ENCODE peak calls at places on chromosome 5, in six cellular contexts. One of them, this sample, is unnamed.

GRCh38 chr5:165620394-165620793 is 2115.0 kb downstream of the MAT2B start:
- DNase-seq in Peyer's patch: no peak
- DNase-seq in NT2/D1: no peak
- DNase-seq in heart right ventricle: no peak
- DNase-seq in PC-9: no peak
- DNase-seq in BJ: no peak
- DNase-seq in this sample: no peak

GRCh38 chr5:91225848-91226686 is 157.1 kb downstream of the ARRDC3 start:
- DNase-seq in heart right ventricle: no peak
- DNase-seq in PC-9: peak; percentile 46
- DNase-seq in BJ: no peak
- DNase-seq in NT2/D1: peak; percentile 25
- DNase-seq in Peyer's patch: peak; percentile 38
- DNase-seq in this sample: peak; percentile 1

GRCh38 chr5:176175101-176175852 is 62.9 kb upstream of the SIMC1 start:
- DNase-seq in Peyer's patch: no peak
- DNase-seq in NT2/D1: no peak
- DNase-seq in BJ: no peak
- DNase-seq in heart right ventricle: no peak
- DNase-seq in PC-9: no peak
- DNase-seq in this sample: no peak

GRCh38 chr5:151449836-151450235 is 2.4 kb downstream of the SLC36A1 start:
- DNase-seq in BJ: no peak
- DNase-seq in Peyer's patch: no peak
- DNase-seq in NT2/D1: no peak
- DNase-seq in heart right ventricle: no peak
- DNase-seq in PC-9: no peak
- DNase-seq in this sample: no peak

GRCh38 chr5:154368041-154368800 is 77.6 kb upstream of the SAP30L start:
- DNase-seq in heart right ventricle: peak; percentile 38
- DNase-seq in NT2/D1: peak; percentile 71
- DNase-seq in BJ: peak; percentile 88
- DNase-seq in Peyer's patch: no peak
- DNase-seq in PC-9: peak; percentile 76
- DNase-seq in this sample: no peak

GRCh38 chr5:55593115-55593472 is 58.3 kb upstream of the PLPP1 start:
- DNase-seq in BJ: no peak
- DNase-seq in NT2/D1: no peak
- DNase-seq in PC-9: no peak
- DNase-seq in heart right ventricle: no peak
- DNase-seq in Peyer's patch: no peak
- DNase-seq in this sample: no peak

GRCh38 chr5:60830581-60831127 is 13.4 kb downstream of the ELOVL7 start:
- DNase-seq in BJ: no peak
- DNase-seq in Peyer's patch: no peak
- DNase-seq in NT2/D1: no peak
- DNase-seq in PC-9: no peak
- DNase-seq in heart right ventricle: no peak
- DNase-seq in this sample: peak; percentile 6

GRCh38 chr5:153584561-153585359 is 94.3 kb downstream of the GRIA1 start:
- DNase-seq in heart right ventricle: no peak
- DNase-seq in NT2/D1: no peak
- DNase-seq in Peyer's patch: no peak
- DNase-seq in PC-9: no peak
- DNase-seq in BJ: no peak
- DNase-seq in this sample: no peak

GRCh38 chr5:127761869-127762268 is 58.7 kb downstream of the CCDC192 start:
- DNase-seq in NT2/D1: no peak
- DNase-seq in PC-9: no peak
- DNase-seq in Peyer's patch: no peak
- DNase-seq in BJ: no peak
- DNase-seq in heart right ventricle: no peak
- DNase-seq in this sample: no peak

GRCh38 chr5:140246378-140247122 is 56.4 kb downstream of the PFDN1 start:
- DNase-seq in Peyer's patch: no peak
- DNase-seq in PC-9: no peak
- DNase-seq in heart right ventricle: peak; percentile 59
- DNase-seq in NT2/D1: no peak
- DNase-seq in BJ: peak; percentile 49
- DNase-seq in this sample: no peak

GRCh38 chr5:74063346-74063745 is 437.4 kb downstream of the ARHGEF28 start:
- DNase-seq in BJ: no peak
- DNase-seq in heart right ventricle: no peak
- DNase-seq in Peyer's patch: no peak
- DNase-seq in PC-9: no peak
- DNase-seq in NT2/D1: no peak
- DNase-seq in this sample: no peak

GRCh38 chr5:55994502-55994997 is at the start of gene IL6ST:
- DNase-seq in BJ: peak; percentile 26
- DNase-seq in heart right ventricle: peak; percentile 77
- DNase-seq in NT2/D1: peak; percentile 27
- DNase-seq in PC-9: no peak
- DNase-seq in Peyer's patch: peak; percentile 39
- DNase-seq in this sample: no peak

GRCh38 chr5:77751328-77752023 is 24.7 kb downstream of the TBCA start:
- DNase-seq in NT2/D1: no peak
- DNase-seq in PC-9: no peak
- DNase-seq in heart right ventricle: no peak
- DNase-seq in BJ: no peak
- DNase-seq in Peyer's patch: no peak
- DNase-seq in this sample: no peak

GRCh38 chr5:171647043-171647899 is 138.3 kb upstream of the SMIM23 start:
- DNase-seq in Peyer's patch: no peak
- DNase-seq in NT2/D1: no peak
- DNase-seq in heart right ventricle: no peak
- DNase-seq in BJ: no peak
- DNase-seq in PC-9: peak; percentile 64
- DNase-seq in this sample: no peak

GRCh38 chr5:160432815-160433214 is 11.2 kb downstream of the PTTG1 start:
- DNase-seq in NT2/D1: no peak
- DNase-seq in PC-9: no peak
- DNase-seq in Peyer's patch: no peak
- DNase-seq in BJ: no peak
- DNase-seq in heart right ventricle: no peak
- DNase-seq in this sample: no peak

GRCh38 chr5:16879650-16880049 is 56.4 kb downstream of the MYO10 start:
- DNase-seq in heart right ventricle: no peak
- DNase-seq in PC-9: no peak
- DNase-seq in BJ: no peak
- DNase-seq in NT2/D1: no peak
- DNase-seq in Peyer's patch: no peak
- DNase-seq in this sample: no peak

GRCh38 chr5:72325566-72326297 is 5.6 kb downstream of the PTCD2 start:
- DNase-seq in PC-9: no peak
- DNase-seq in NT2/D1: no peak
- DNase-seq in heart right ventricle: no peak
- DNase-seq in Peyer's patch: no peak
- DNase-seq in BJ: peak; percentile 40
- DNase-seq in this sample: no peak

GRCh38 chr5:146388418-146388817 is 49.8 kb downstream of the POU4F3 start:
- DNase-seq in Peyer's patch: no peak
- DNase-seq in NT2/D1: no peak
- DNase-seq in heart right ventricle: no peak
- DNase-seq in BJ: no peak
- DNase-seq in PC-9: no peak
- DNase-seq in this sample: no peak

GRCh38 chr5:123776761-123777160 is 264.8 kb downstream of the CSNK1G3 start:
- DNase-seq in Peyer's patch: no peak
- DNase-seq in PC-9: no peak
- DNase-seq in BJ: peak; percentile 45
- DNase-seq in heart right ventricle: no peak
- DNase-seq in NT2/D1: no peak
- DNase-seq in this sample: no peak

GRCh38 chr5:146041180-146041789 is 64.1 kb downstream of the PLAC8L1 start:
- DNase-seq in heart right ventricle: no peak
- DNase-seq in PC-9: no peak
- DNase-seq in BJ: no peak
- DNase-seq in NT2/D1: no peak
- DNase-seq in Peyer's patch: no peak
- DNase-seq in this sample: no peak

GRCh38 chr5:166102947-166103346 is 2188.5 kb upstream of the WWC1 start:
- DNase-seq in PC-9: no peak
- DNase-seq in BJ: no peak
- DNase-seq in Peyer's patch: no peak
- DNase-seq in NT2/D1: no peak
- DNase-seq in heart right ventricle: no peak
- DNase-seq in this sample: no peak

GRCh38 chr5:123209163-123210013 is 120.3 kb downstream of the PRDM6 start:
- DNase-seq in Peyer's patch: no peak
- DNase-seq in PC-9: peak; percentile 6
- DNase-seq in heart right ventricle: no peak
- DNase-seq in BJ: peak; percentile 27
- DNase-seq in NT2/D1: no peak
- DNase-seq in this sample: no peak

GRCh38 chr5:178237431-178238312 is 5.1 kb upstream of the PHYKPL start:
- DNase-seq in PC-9: peak; percentile 43
- DNase-seq in Peyer's patch: no peak
- DNase-seq in heart right ventricle: no peak
- DNase-seq in BJ: peak; percentile 60
- DNase-seq in NT2/D1: no peak
- DNase-seq in this sample: no peak

GRCh38 chr5:4487581-4487980 is 652.5 kb upstream of the ADAMTS16 start:
- DNase-seq in Peyer's patch: no peak
- DNase-seq in heart right ventricle: no peak
- DNase-seq in PC-9: no peak
- DNase-seq in NT2/D1: no peak
- DNase-seq in BJ: no peak
- DNase-seq in this sample: no peak

GRCh38 chr5:1052076-1052475 is 43.5 kb downstream of the NKD2 start:
- DNase-seq in BJ: no peak
- DNase-seq in Peyer's patch: no peak
- DNase-seq in NT2/D1: no peak
- DNase-seq in heart right ventricle: no peak
- DNase-seq in PC-9: no peak
- DNase-seq in this sample: no peak

GRCh38 chr5:1052641-1053390 is 44.2 kb downstream of the NKD2 start:
- DNase-seq in NT2/D1: no peak
- DNase-seq in BJ: no peak
- DNase-seq in heart right ventricle: no peak
- DNase-seq in Peyer's patch: no peak
- DNase-seq in PC-9: no peak
- DNase-seq in this sample: no peak

GRCh38 chr5:1054799-1055775 is 46.5 kb downstream of the NKD2 start:
- DNase-seq in NT2/D1: no peak
- DNase-seq in PC-9: no peak
- DNase-seq in heart right ventricle: no peak
- DNase-seq in BJ: no peak
- DNase-seq in Peyer's patch: no peak
- DNase-seq in this sample: no peak

GRCh38 chr5:1054018-1054798 is 45.6 kb downstream of the NKD2 start:
- DNase-seq in NT2/D1: no peak
- DNase-seq in PC-9: no peak
- DNase-seq in Peyer's patch: no peak
- DNase-seq in BJ: no peak
- DNase-seq in heart right ventricle: no peak
- DNase-seq in this sample: no peak

GRCh38 chr5:1053391-1054017 is 44.9 kb downstream of the NKD2 start:
- DNase-seq in heart right ventricle: no peak
- DNase-seq in Peyer's patch: no peak
- DNase-seq in NT2/D1: no peak
- DNase-seq in BJ: no peak
- DNase-seq in PC-9: no peak
- DNase-seq in this sample: no peak
- H3K36me3 ChIP-seq in heart right ventricle: peaks cover 44% of the 10 kb centered on the region
- H3K36me3 ChIP-seq in Peyer's patch: peaks cover 82% of the 10 kb centered on the region
- H3K36me3 ChIP-seq in NT2/D1: peaks cover 64% of the 10 kb centered on the region
- H3K36me3 ChIP-seq in BJ: peaks cover 2% of the 10 kb centered on the region
- H3K36me3 ChIP-seq in PC-9: peaks cover 2% of the 10 kb centered on the region
- H3K36me3 ChIP-seq in this sample: no peaks in the 10 kb centered on the region

DNA sequence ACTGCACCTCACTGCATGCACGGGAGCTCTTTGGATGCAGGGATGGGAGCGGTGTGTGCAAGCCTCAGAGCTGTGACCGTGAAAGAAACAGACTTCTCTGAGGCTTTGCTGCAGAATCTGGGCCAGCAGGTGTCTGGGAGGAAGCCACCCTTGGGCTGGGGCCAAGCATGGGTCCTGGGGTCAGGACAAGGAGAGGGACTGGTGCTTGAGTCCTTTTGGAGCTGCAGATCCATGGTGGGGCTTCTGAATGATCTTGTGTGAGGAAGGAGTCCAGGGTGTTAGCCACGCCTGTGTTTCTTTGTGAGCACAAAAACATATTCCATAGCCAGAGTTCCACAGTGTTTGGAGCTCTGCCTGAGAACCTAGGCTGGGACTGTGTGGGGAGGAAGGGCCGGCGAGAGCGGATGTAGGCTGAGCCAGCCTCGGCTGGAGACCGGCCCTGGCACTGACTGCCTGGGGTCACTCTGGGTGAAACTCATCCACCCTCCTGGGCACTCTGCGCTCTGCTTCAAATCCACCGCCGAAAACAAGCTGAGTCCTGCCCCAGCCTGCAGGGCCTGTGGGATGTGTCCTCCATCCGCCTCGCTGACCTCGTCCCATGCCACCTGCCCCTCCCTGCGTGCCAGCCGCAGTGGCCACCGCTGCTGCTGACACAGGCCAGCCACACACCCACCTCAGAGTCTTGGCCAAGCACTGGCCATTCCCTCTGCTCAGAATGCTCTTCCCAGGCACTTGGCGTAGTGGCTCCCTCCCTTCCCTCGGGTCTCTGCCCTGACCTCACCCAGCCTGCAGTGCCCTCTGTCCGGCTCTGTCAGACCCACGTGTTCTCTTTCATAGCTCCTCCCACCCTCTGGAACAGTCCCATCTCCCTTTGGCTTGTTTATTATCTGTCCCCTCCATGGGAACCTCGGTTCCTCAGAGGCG is 26.7 kb downstream of the ERGIC1 start:
- DNase-seq in heart right ventricle: peak; percentile 92
- DNase-seq in NT2/D1: no peak
- DNase-seq in BJ: no peak
- DNase-seq in Peyer's patch: no peak
- DNase-seq in PC-9: peak; percentile 90
- DNase-seq in this sample: no peak
- H3K4me3 ChIP-seq in heart right ventricle: no peak overlapping the region
- H3K4me3 ChIP-seq in NT2/D1: no peak overlapping the region
- H3K4me3 ChIP-seq in BJ: no peak overlapping the region
- H3K4me3 ChIP-seq in Peyer's patch: peak overlapping the region; percentile 6
- H3K4me3 ChIP-seq in PC-9: no peak overlapping the region
- H3K4me3 ChIP-seq in this sample: no peak overlapping the region

GRCh38 chr5:132760043-132760420 is 12.8 kb downstream of the CCNI2 start:
- DNase-seq in PC-9: no peak
- DNase-seq in BJ: no peak
- DNase-seq in NT2/D1: no peak
- DNase-seq in Peyer's patch: no peak
- DNase-seq in heart right ventricle: no peak
- DNase-seq in this sample: no peak
- H3K36me3 ChIP-seq in PC-9: no peaks in the 10 kb centered on the region
- H3K36me3 ChIP-seq in BJ: peaks cover 31% of the 10 kb centered on the region
- H3K36me3 ChIP-seq in NT2/D1: peaks cover 74% of the 10 kb centered on the region
- H3K36me3 ChIP-seq in Peyer's patch: peaks cover 73% of the 10 kb centered on the region
- H3K36me3 ChIP-seq in heart right ventricle: peaks cover 68% of the 10 kb centered on the region
- H3K36me3 ChIP-seq in this sample: peaks cover 14% of the 10 kb centered on the region

DNA sequence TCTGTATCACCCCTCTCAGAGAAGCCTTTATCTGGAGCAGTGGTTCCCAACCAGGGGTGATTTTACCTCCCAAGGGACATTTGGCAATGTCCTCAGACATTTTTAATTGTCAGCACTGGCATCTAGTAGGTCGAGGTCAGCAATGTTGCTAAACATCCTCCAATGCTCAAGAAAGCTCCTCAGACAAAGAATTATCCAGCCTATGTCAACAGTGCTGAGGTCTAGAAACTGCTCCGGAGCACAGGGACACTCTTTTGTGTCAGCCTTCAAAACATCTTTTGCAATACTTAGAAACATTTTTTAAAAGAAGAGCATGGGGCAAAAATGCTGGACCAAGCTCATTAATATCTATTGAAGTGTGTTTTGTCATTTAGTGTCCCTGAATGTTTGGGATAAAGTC is 193.8 kb downstream of the CD180 start:
- DNase-seq in BJ: no peak
- DNase-seq in Peyer's patch: no peak
- DNase-seq in PC-9: no peak
- DNase-seq in NT2/D1: no peak
- DNase-seq in heart right ventricle: no peak
- DNase-seq in this sample: no peak
- H3K4me3 ChIP-seq in BJ: no peak overlapping the region
- H3K4me3 ChIP-seq in Peyer's patch: no peak overlapping the region
- H3K4me3 ChIP-seq in PC-9: peak overlapping the region; percentile 85
- H3K4me3 ChIP-seq in NT2/D1: no peak overlapping the region
- H3K4me3 ChIP-seq in heart right ventricle: no peak overlapping the region
- H3K4me3 ChIP-seq in this sample: no peak overlapping the region

This sample was measured in GM06990.